ENCODE peak calls at places on chromosomes 6 and 20, in eight cellular contexts. V is NCI-H2081, Y is hippocampal formation, Z is NCI-H524, Q is hypothalamus, O is KBM-7, S is frontal cortex, H is HT-29. M is an unnamed sample.

GRCh38 chr6:31125162-31125561 is 4.9 kb upstream of the CDSN start:
- DNase-seq in V (peak), Y (no peak), Z (no peak), Q (no peak), O (no peak), S (no peak), H (peak), M (no peak)

GRCh38 chr6:142297996-142298753 is 3.6 kb upstream of the ADGRG6 start:
- DNase-seq in V (no peak), Y (no peak), Z (no peak), Q (no peak), O (peak), S (no peak), H (no peak), M (no peak)

GRCh38 chr20:2616634-2617033 is 35.8 kb upstream of the NOP56 start:
- DNase-seq in V (no peak), Y (no peak), Z (no peak), Q (no peak), O (no peak), S (no peak), H (no peak), M (no peak)

GRCh38 chr6:167576798-167577528 is 249.7 kb upstream of the AFDN start:
- DNase-seq in V (no peak), Y (no peak), Z (peak), Q (no peak), O (no peak), S (no peak), H (no peak), M (no peak)

GRCh38 chr20:16661738-16662137 is 68.1 kb upstream of the SNRPB2 start:
- DNase-seq in V (no peak), Y (peak), Z (no peak), Q (no peak), O (no peak), S (peak), H (no peak), M (no peak)

GRCh38 chr6:150394886-150395285 is 26.1 kb downstream of the IYD start:
- DNase-seq in V (no peak), Y (no peak), Z (no peak), Q (no peak), O (no peak), S (no peak), H (no peak), M (no peak)

GRCh38 chr6:149843051-149843633 is 21.0 kb downstream of the LRP11 start:
- DNase-seq in V (no peak), Y (no peak), Z (no peak), Q (no peak), O (no peak), S (no peak), H (no peak), M (no peak)

GRCh38 chr6:94680672-94681212 is 896.6 kb upstream of the MANEA start:
- DNase-seq in V (peak), Y (no peak), Z (no peak), Q (no peak), O (no peak), S (no peak), H (no peak), M (no peak)

GRCh38 chr6:45965787-45966186 is 49.9 kb downstream of the CLIC5 start:
- DNase-seq in V (no peak), Y (no peak), Z (no peak), Q (no peak), O (no peak), S (no peak), H (peak), M (no peak)

GRCh38 chr6:38912378-38912777 is 136.2 kb upstream of the GLP1R start:
- DNase-seq in V (no peak), Y (no peak), Z (no peak), Q (no peak), O (no peak), S (no peak), H (no peak), M (no peak)